ENCODE peak calls at places on chromosomes 3 and 15, in seven cellular contexts. Z is tibial artery, O is HCT116, U is OCI-LY7, P is pancreas, X is IMR-90, V is endodermal cell. I is an unnamed sample.

GRCh38 chr3:15936347-15936746 is 138.6 kb upstream of the ANKRD28 start:
- DNase-seq in Z (no peak), O (no peak), U (no peak), P (no peak), X (peak; percentile 9), V (no peak), I (no peak)

GRCh38 chr3:79531566-79532295 is 236.1 kb downstream of the ROBO1 start:
- DNase-seq in Z (no peak), O (no peak), U (no peak), P (no peak), X (no peak), V (no peak), I (no peak)

GRCh38 chr15:73901126-73901810 is 25.0 kb upstream of the LOXL1 start:
- DNase-seq in Z (no peak), O (no peak), U (no peak), P (no peak), X (no peak), V (no peak), I (no peak)

GRCh38 chr3:65796676-65797075 is 242.0 kb downstream of the MAGI1 start:
- DNase-seq in Z (no peak), O (no peak), U (no peak), P (no peak), X (no peak), V (no peak), I (no peak)

GRCh38 chr15:36407647-36408046 is 171.8 kb upstream of the CDIN1 start:
- DNase-seq in Z (no peak), O (no peak), U (no peak), P (no peak), X (peak; percentile 63), V (no peak), I (no peak)

GRCh38 chr3:38647217-38647970 is 2.1 kb downstream of the SCN5A start:
- DNase-seq in Z (no peak), O (no peak), U (no peak), P (no peak), X (no peak), V (peak; percentile 47), I (no peak)

GRCh38 chr3:143199998-143200909 is 80.7 kb downstream of the CHST2 start:
- DNase-seq in Z (no peak), O (no peak), U (peak; percentile 24), P (no peak), X (no peak), V (no peak), I (no peak)

GRCh38 chr3:152235709-152236298 is 32.9 kb upstream of the MBNL1 start:
- DNase-seq in Z (no peak), O (peak; percentile 6), U (no peak), P (no peak), X (peak; percentile 18), V (no peak), I (no peak)

GRCh38 chr15:68610825-68611224 is 32.0 kb downstream of the CORO2B start:
- DNase-seq in Z (no peak), O (no peak), U (no peak), P (no peak), X (no peak), V (no peak), I (no peak)

GRCh38 chr3:178302966-178303930 is 233.0 kb upstream of the KCNMB2 start:
- DNase-seq in Z (no peak), O (no peak), U (no peak), P (no peak), X (no peak), V (no peak), I (no peak)

GRCh38 chr3:4351164-4351855 is 48.1 kb downstream of the SETMAR start:
- DNase-seq in Z (no peak), O (no peak), U (no peak), P (no peak), X (peak; percentile 36), V (no peak), I (no peak)

GRCh38 chr3:8712045-8712870 is 21.3 kb upstream of the CAV3 start:
- DNase-seq in Z (no peak), O (no peak), U (no peak), P (no peak), X (peak; percentile 34), V (no peak), I (no peak)

GRCh38 chr3:179630753-179631451 is 21.9 kb upstream of the USP13 start:
- DNase-seq in Z (no peak), O (no peak), U (no peak), P (no peak), X (no peak), V (no peak), I (no peak)

GRCh38 chr15:64521726-64522164 is 61.4 kb downstream of the ZNF609 start:
- DNase-seq in Z (peak; percentile 47), O (peak; percentile 68), U (no peak), P (peak; percentile 63), X (peak; percentile 49), V (peak; percentile 70), I (no peak)

GRCh38 chr15:31275331-31276262 is 51.0 kb upstream of the KLF13 start:
- DNase-seq in Z (no peak), O (no peak), U (no peak), P (no peak), X (no peak), V (no peak), I (peak; percentile 74)

GRCh38 chr3:12897537-12898289 is 56.3 kb upstream of the RPL32 start:
- DNase-seq in Z (no peak), O (no peak), U (no peak), P (no peak), X (no peak), V (no peak), I (no peak)

GRCh38 chr3:12895391-12896205 is 54.2 kb upstream of the RPL32 start:
- DNase-seq in Z (no peak), O (no peak), U (no peak), P (no peak), X (peak; percentile 20), V (no peak), I (no peak)

GRCh38 chr3:12894629-12895028 is 53.3 kb upstream of the RPL32 start:
- DNase-seq in Z (no peak), O (no peak), U (no peak), P (no peak), X (peak; percentile 6), V (no peak), I (no peak)

GRCh38 chr3:12898290-12898979 is 57.1 kb upstream of the RPL32 start:
- DNase-seq in Z (no peak), O (no peak), U (no peak), P (no peak), X (no peak), V (no peak), I (no peak)

GRCh38 chr3:12896206-12896697 is 54.9 kb upstream of the RPL32 start:
- DNase-seq in Z (no peak), O (no peak), U (no peak), P (no peak), X (peak; percentile 8), V (peak; percentile 69), I (no peak)
- TF ChIP-seq CTCF in Z (peak; percentile 37), O (no peak), U (no peak), P (no peak), X (no peak), V (peak; percentile 56), I (no peak)

GRCh38 chr15:78931439-78931981 is 13.3 kb downstream of the CTSH start:
- DNase-seq in Z (no peak), O (no peak), U (no peak), P (no peak), X (no peak), V (peak; percentile 37), I (no peak)
- H3K36me3 ChIP-seq in Z (peaks cover 14% of the 10 kb centered on the region), O (no peaks in the 10 kb centered on the region), U (peaks cover 4% of the 10 kb centered on the region), P (no peaks in the 10 kb centered on the region), X (peaks cover 6% of the 10 kb centered on the region), V (peaks cover 19% of the 10 kb centered on the region), I (no peaks in the 10 kb centered on the region)

GRCh38 chr3:122271246-122271898 is 53.7 kb upstream of the CSTA start:
- DNase-seq in Z (no peak), O (no peak), U (no peak), P (no peak), X (no peak), V (no peak), I (no peak)
- TF ChIP-seq CTCF in Z (no peak), O (no peak), U (no peak), P (no peak), X (no peak), V (no peak), I (no peak)

GRCh38 chr15:100890850-100891249 is 11.2 kb downstream of the ALDH1A3 start:
- DNase-seq in Z (no peak), O (no peak), U (no peak), P (no peak), X (no peak), V (peak; percentile 16), I (no peak)
- H3K36me3 ChIP-seq in Z (no peaks in the 10 kb centered on the region), O (peaks cover 92% of the 10 kb centered on the region), U (no peaks in the 10 kb centered on the region), P (no peaks in the 10 kb centered on the region), X (no peaks in the 10 kb centered on the region), V (peaks cover 20% of the 10 kb centered on the region), I (no peaks in the 10 kb centered on the region)

DNA sequence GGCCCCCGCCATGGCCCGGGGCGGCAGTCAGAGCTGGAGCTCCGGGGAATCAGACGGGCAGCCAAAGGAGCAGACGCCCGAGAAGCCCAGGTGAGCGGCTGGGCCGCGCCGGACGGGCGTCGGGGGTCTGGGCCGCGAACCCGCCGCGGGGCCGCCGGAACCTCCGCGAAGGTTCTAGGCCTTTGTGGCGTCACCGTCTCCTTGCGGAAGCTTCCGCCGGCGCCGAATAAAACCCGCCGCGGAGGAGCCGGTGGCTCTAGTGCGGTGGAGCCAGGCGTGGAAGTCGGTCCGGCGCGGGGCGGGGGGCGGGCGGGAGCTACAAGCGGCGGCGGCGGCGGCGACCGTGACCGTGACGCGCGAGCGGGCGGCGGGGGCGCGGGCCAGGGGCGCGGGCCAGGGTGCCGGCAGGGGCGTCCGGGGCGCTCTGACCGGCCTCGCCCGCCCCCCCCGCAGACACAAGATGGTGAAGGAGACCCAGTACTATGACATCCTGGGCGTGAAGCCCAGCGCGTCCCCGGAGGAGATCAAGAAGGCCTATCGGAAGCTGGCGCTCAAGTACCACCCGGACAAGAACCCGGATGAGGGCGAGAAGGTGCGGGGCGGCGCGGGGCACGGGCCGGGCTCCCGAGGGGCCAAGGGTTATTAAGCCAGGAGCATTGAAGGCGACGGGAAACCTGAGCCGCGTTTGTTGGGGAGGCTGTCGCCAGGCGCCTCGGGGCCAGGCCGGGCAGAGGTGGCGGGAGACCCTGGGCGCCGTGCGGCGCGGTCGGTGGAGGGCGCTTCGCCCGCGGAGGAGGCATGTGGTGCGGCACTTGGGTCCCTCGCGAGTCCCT is at the start of gene DNAJA4:
- DNase-seq in Z (peak; percentile 53), O (no peak), U (no peak), P (peak; percentile 40), X (no peak), V (peak; percentile 74), I (peak; percentile 71)
- TF ChIP-seq CTCF in Z (no peak), O (no peak), U (no peak), P (no peak), X (no peak), V (peak; percentile 43), I (no peak)

DNA sequence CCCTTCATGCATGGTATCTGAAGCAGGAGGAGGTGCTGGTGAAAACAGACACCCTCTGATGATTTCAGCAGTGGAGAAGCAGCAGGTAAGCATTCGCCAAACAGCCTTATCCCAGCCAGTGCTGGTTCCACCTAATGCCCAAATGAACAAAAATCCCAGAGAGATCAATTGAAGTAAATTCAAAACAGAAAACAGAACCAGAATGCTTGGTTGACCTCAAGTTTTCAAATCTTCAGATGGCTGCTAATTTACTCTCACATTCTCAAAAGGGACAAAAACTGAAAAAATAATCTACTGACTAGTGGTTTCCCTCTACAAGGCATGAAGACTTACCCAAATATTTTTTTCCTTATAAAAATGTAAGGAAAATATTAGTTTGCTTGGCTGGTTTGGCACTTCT is 87.0 kb upstream of the MYO5C start:
- DNase-seq in Z (no peak), O (no peak), U (no peak), P (no peak), X (no peak), V (no peak), I (no peak)
- H3K36me3 ChIP-seq in Z (peaks cover 80% of the 10 kb centered on the region), O (no peaks in the 10 kb centered on the region), U (peaks cover 57% of the 10 kb centered on the region), P (no peaks in the 10 kb centered on the region), X (peaks cover 13% of the 10 kb centered on the region), V (peaks cover 9% of the 10 kb centered on the region), I (peaks cover 4% of the 10 kb centered on the region)

GRCh38 chr3:1087066-1087555 is 5.7 kb upstream of the CNTN6 start:
- DNase-seq in Z (peak; percentile 62), O (no peak), U (no peak), P (peak; percentile 46), X (peak; percentile 52), V (no peak), I (peak; percentile 79)
- TF ChIP-seq CTCF in Z (peak; percentile 14), O (no peak), U (no peak), P (no peak), X (no peak), V (peak; percentile 65), I (peak; percentile 86)

I was measured in thyroid gland.